ENCODE peak calls at places on chromosomes 1 and 21, in nine cellular contexts. One of them, this sample, is unnamed.

GRCh38 chr1:92376345-92376744 is 77.5 kb downstream of the RPAP2 start:
- DNase-seq in SJSA1: no peak
- DNase-seq in body of pancreas: no peak
- DNase-seq in PC-3: no peak
- DNase-seq in breast epithelium: no peak
- DNase-seq in right lobe of liver: no peak
- DNase-seq in esophagus squamous epithelium: no peak
- DNase-seq in CD8-positive, alpha-beta memory T cell: no peak
- DNase-seq in CD8-positive, alpha-beta T cell: no peak
- DNase-seq in this sample: no peak

GRCh38 chr1:44485229-44485932 is 80.3 kb downstream of the RNF220 start:
- DNase-seq in SJSA1: peak
- DNase-seq in body of pancreas: peak
- DNase-seq in PC-3: peak
- DNase-seq in breast epithelium: no peak
- DNase-seq in right lobe of liver: no peak
- DNase-seq in esophagus squamous epithelium: no peak
- DNase-seq in CD8-positive, alpha-beta memory T cell: no peak
- DNase-seq in CD8-positive, alpha-beta T cell: no peak
- DNase-seq in this sample: no peak

GRCh38 chr1:92016720-92017316 is 13.0 kb upstream of the EPHX4 start:
- DNase-seq in SJSA1: no peak
- DNase-seq in body of pancreas: no peak
- DNase-seq in PC-3: no peak
- DNase-seq in breast epithelium: no peak
- DNase-seq in right lobe of liver: no peak
- DNase-seq in esophagus squamous epithelium: no peak
- DNase-seq in CD8-positive, alpha-beta memory T cell: no peak
- DNase-seq in CD8-positive, alpha-beta T cell: no peak
- DNase-seq in this sample: no peak

GRCh38 chr1:17330856-17331255 is 22.9 kb downstream of the PADI4 start:
- DNase-seq in SJSA1: no peak
- DNase-seq in body of pancreas: no peak
- DNase-seq in PC-3: no peak
- DNase-seq in breast epithelium: no peak
- DNase-seq in right lobe of liver: no peak
- DNase-seq in esophagus squamous epithelium: no peak
- DNase-seq in CD8-positive, alpha-beta memory T cell: no peak
- DNase-seq in CD8-positive, alpha-beta T cell: no peak
- DNase-seq in this sample: no peak

GRCh38 chr1:31371121-31371520 is 1.8 kb downstream of the FABP3 start:
- DNase-seq in SJSA1: no peak
- DNase-seq in body of pancreas: no peak
- DNase-seq in PC-3: no peak
- DNase-seq in breast epithelium: no peak
- DNase-seq in right lobe of liver: no peak
- DNase-seq in esophagus squamous epithelium: no peak
- DNase-seq in CD8-positive, alpha-beta memory T cell: no peak
- DNase-seq in CD8-positive, alpha-beta T cell: no peak
- DNase-seq in this sample: no peak

GRCh38 chr1:103187673-103188072 is 79.4 kb upstream of the COL11A1 start:
- DNase-seq in SJSA1: no peak
- DNase-seq in body of pancreas: no peak
- DNase-seq in PC-3: no peak
- DNase-seq in breast epithelium: no peak
- DNase-seq in right lobe of liver: no peak
- DNase-seq in esophagus squamous epithelium: no peak
- DNase-seq in CD8-positive, alpha-beta memory T cell: no peak
- DNase-seq in CD8-positive, alpha-beta T cell: no peak
- DNase-seq in this sample: no peak

GRCh38 chr1:15353839-15354579 is 55.7 kb upstream of the EFHD2 start:
- DNase-seq in SJSA1: no peak
- DNase-seq in body of pancreas: no peak
- DNase-seq in PC-3: no peak
- DNase-seq in breast epithelium: no peak
- DNase-seq in right lobe of liver: peak
- DNase-seq in esophagus squamous epithelium: no peak
- DNase-seq in CD8-positive, alpha-beta memory T cell: no peak
- DNase-seq in CD8-positive, alpha-beta T cell: no peak
- DNase-seq in this sample: no peak

GRCh38 chr1:230143534-230143933 is 76.5 kb downstream of the GALNT2 start:
- DNase-seq in SJSA1: no peak
- DNase-seq in body of pancreas: no peak
- DNase-seq in PC-3: no peak
- DNase-seq in breast epithelium: no peak
- DNase-seq in right lobe of liver: no peak
- DNase-seq in esophagus squamous epithelium: no peak
- DNase-seq in CD8-positive, alpha-beta memory T cell: no peak
- DNase-seq in CD8-positive, alpha-beta T cell: no peak
- DNase-seq in this sample: no peak

GRCh38 chr1:201088395-201088794 is 23.8 kb downstream of the CACNA1S start:
- DNase-seq in SJSA1: no peak
- DNase-seq in body of pancreas: no peak
- DNase-seq in PC-3: peak
- DNase-seq in breast epithelium: no peak
- DNase-seq in right lobe of liver: no peak
- DNase-seq in esophagus squamous epithelium: no peak
- DNase-seq in CD8-positive, alpha-beta memory T cell: no peak
- DNase-seq in CD8-positive, alpha-beta T cell: no peak
- DNase-seq in this sample: no peak

GRCh38 chr1:24048205-24048869 is 63.6 kb downstream of the MYOM3 start:
- DNase-seq in SJSA1: no peak
- DNase-seq in body of pancreas: no peak
- DNase-seq in PC-3: peak
- DNase-seq in breast epithelium: no peak
- DNase-seq in right lobe of liver: no peak
- DNase-seq in esophagus squamous epithelium: no peak
- DNase-seq in CD8-positive, alpha-beta memory T cell: no peak
- DNase-seq in CD8-positive, alpha-beta T cell: no peak
- DNase-seq in this sample: peak

GRCh38 chr1:31910933-31911332 is 27.2 kb downstream of the PTP4A2 start:
- DNase-seq in SJSA1: no peak
- DNase-seq in body of pancreas: no peak
- DNase-seq in PC-3: no peak
- DNase-seq in breast epithelium: no peak
- DNase-seq in right lobe of liver: no peak
- DNase-seq in esophagus squamous epithelium: no peak
- DNase-seq in CD8-positive, alpha-beta memory T cell: no peak
- DNase-seq in CD8-positive, alpha-beta T cell: no peak
- DNase-seq in this sample: no peak

GRCh38 chr21:34092241-34092921 is 19.0 kb downstream of the MRPS6 start:
- DNase-seq in SJSA1: peak
- DNase-seq in body of pancreas: no peak
- DNase-seq in PC-3: no peak
- DNase-seq in breast epithelium: no peak
- DNase-seq in right lobe of liver: no peak
- DNase-seq in esophagus squamous epithelium: no peak
- DNase-seq in CD8-positive, alpha-beta memory T cell: no peak
- DNase-seq in CD8-positive, alpha-beta T cell: no peak
- DNase-seq in this sample: no peak

GRCh38 chr1:184101116-184101515 is 49.6 kb downstream of the TSEN15 start:
- DNase-seq in SJSA1: no peak
- DNase-seq in body of pancreas: no peak
- DNase-seq in PC-3: no peak
- DNase-seq in breast epithelium: no peak
- DNase-seq in right lobe of liver: no peak
- DNase-seq in esophagus squamous epithelium: no peak
- DNase-seq in CD8-positive, alpha-beta memory T cell: no peak
- DNase-seq in CD8-positive, alpha-beta T cell: no peak
- DNase-seq in this sample: no peak
- H3K27ac ChIP-seq in SJSA1: no peak
- H3K27ac ChIP-seq in body of pancreas: no peak
- H3K27ac ChIP-seq in PC-3: no peak
- H3K27ac ChIP-seq in breast epithelium: no peak
- H3K27ac ChIP-seq in right lobe of liver: no peak
- H3K27ac ChIP-seq in esophagus squamous epithelium: no peak
- H3K27ac ChIP-seq in CD8-positive, alpha-beta memory T cell: no peak
- H3K27ac ChIP-seq in CD8-positive, alpha-beta T cell: no peak
- H3K27ac ChIP-seq in this sample: no peak

DNA sequence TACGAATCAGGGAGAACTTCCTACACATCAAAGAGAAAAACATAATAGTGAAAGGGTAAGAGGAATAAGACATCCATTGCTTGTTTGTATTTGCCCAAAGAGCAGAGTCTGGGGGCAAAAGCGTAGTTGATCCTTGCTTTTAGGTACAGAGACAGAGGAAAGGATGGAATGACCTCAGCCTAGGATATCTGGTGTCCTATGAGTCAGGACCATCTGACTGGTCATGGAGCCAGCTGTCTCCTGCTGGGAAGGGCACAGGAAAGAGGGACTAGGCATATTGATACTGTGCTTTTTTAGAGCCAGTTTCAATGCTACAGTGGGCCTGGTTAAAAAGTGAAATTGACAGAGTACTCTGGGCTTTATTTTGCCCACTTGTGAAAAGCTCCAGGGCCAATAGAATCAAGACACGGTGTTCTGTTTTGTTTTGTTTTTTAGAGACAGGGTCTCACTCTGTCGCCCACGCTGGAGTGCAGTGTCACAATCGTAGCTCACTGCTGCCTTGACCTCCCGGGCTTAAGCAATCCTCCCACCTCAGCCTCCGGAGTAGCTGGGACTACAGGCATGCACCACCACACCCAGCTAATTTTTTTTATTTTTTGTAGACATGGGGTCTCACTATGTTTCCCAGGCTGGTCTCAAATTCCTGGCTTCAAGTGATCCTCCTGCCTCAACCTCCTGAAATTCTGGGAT is 3.2 kb downstream of the PLEKHO1 start:
- DNase-seq in SJSA1: no peak
- DNase-seq in body of pancreas: no peak
- DNase-seq in PC-3: peak
- DNase-seq in breast epithelium: no peak
- DNase-seq in right lobe of liver: no peak
- DNase-seq in esophagus squamous epithelium: no peak
- DNase-seq in CD8-positive, alpha-beta memory T cell: no peak
- DNase-seq in CD8-positive, alpha-beta T cell: no peak
- DNase-seq in this sample: peak
- H3K27ac ChIP-seq in SJSA1: no peak
- H3K27ac ChIP-seq in body of pancreas: no peak
- H3K27ac ChIP-seq in PC-3: no peak
- H3K27ac ChIP-seq in breast epithelium: peak
- H3K27ac ChIP-seq in right lobe of liver: no peak
- H3K27ac ChIP-seq in esophagus squamous epithelium: peak
- H3K27ac ChIP-seq in CD8-positive, alpha-beta memory T cell: no peak
- H3K27ac ChIP-seq in CD8-positive, alpha-beta T cell: no peak
- H3K27ac ChIP-seq in this sample: peak

DNA sequence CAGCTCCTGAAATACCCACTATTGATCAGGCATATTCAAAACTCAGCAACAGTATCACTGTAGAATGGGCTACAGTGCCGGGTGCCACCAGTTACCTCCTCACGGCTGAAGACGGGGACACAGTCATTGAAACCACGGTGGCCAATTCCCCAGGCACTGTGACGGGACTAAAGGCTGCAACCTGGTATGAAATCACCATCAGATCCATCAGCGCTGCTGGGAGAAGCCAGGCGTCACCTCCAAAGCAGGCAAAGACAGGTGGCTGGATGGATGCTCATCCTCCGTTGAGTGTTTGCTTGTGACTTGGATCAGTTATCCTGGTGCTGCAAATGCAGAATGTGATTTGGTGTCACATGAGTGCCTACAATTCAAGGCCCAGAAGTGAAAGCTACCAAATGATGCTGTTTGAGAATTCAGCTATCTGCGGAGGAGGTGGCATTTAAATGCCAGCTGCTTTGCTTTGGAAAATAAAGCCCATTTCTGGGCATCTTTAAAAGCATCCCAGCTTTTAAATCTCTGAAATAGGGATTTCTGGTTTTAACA is 5.1 kb downstream of the FNDC7 start:
- DNase-seq in SJSA1: no peak
- DNase-seq in body of pancreas: no peak
- DNase-seq in PC-3: no peak
- DNase-seq in breast epithelium: no peak
- DNase-seq in right lobe of liver: no peak
- DNase-seq in esophagus squamous epithelium: no peak
- DNase-seq in CD8-positive, alpha-beta memory T cell: no peak
- DNase-seq in CD8-positive, alpha-beta T cell: no peak
- DNase-seq in this sample: no peak
- H3K27ac ChIP-seq in SJSA1: no peak
- H3K27ac ChIP-seq in body of pancreas: no peak
- H3K27ac ChIP-seq in PC-3: no peak
- H3K27ac ChIP-seq in breast epithelium: no peak
- H3K27ac ChIP-seq in right lobe of liver: no peak
- H3K27ac ChIP-seq in esophagus squamous epithelium: no peak
- H3K27ac ChIP-seq in CD8-positive, alpha-beta memory T cell: no peak
- H3K27ac ChIP-seq in CD8-positive, alpha-beta T cell: no peak
- H3K27ac ChIP-seq in this sample: no peak

GRCh38 chr21:39313042-39313456 is 383 bp downstream of the BRWD1 start:
- DNase-seq in SJSA1: no peak
- DNase-seq in body of pancreas: peak
- DNase-seq in PC-3: no peak
- DNase-seq in breast epithelium: no peak
- DNase-seq in right lobe of liver: peak
- DNase-seq in esophagus squamous epithelium: no peak
- DNase-seq in CD8-positive, alpha-beta memory T cell: no peak
- DNase-seq in CD8-positive, alpha-beta T cell: peak
- DNase-seq in this sample: peak
- H3K27ac ChIP-seq in SJSA1: peak
- H3K27ac ChIP-seq in body of pancreas: peak
- H3K27ac ChIP-seq in PC-3: no peak
- H3K27ac ChIP-seq in breast epithelium: peak
- H3K27ac ChIP-seq in right lobe of liver: peak
- H3K27ac ChIP-seq in esophagus squamous epithelium: peak
- H3K27ac ChIP-seq in CD8-positive, alpha-beta memory T cell: peak
- H3K27ac ChIP-seq in CD8-positive, alpha-beta T cell: peak
- H3K27ac ChIP-seq in this sample: peak

DNA sequence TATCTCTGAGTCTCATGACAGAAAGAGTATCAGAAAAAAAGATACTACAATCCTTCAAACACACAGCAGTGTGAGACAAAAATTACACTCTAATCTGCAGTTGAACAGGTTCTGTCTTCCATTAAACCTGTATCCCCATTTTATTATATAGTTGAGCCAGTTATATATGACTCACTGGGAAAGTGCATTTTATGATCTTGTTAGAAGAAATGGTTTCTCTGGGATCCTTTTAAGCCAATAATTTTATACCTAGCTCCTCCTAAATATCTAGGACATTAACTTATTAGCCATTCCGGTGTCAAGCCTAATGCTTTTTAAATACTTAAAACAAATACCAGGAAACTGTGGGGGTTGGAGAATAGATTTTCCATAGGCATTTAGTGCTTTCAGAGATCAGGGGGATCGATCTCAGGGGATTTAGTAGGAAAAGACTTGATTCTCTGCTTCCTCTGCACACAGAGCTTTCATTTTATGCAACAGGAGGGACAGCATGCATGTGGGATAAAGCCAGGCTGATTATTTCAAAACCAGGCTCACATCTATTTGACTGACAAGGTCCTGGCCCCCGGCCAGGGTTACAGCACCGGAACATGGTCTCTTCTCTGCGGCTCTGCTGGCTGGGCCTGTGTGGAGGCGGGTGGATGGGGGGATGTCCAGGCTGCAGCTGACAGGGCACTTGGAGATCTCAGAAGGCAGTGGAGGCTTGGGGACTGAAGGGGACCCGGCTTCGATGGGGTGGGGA is 310.6 kb downstream of the DISC1 start:
- DNase-seq in SJSA1: no peak
- DNase-seq in body of pancreas: peak
- DNase-seq in PC-3: peak
- DNase-seq in breast epithelium: no peak
- DNase-seq in right lobe of liver: no peak
- DNase-seq in esophagus squamous epithelium: no peak
- DNase-seq in CD8-positive, alpha-beta memory T cell: no peak
- DNase-seq in CD8-positive, alpha-beta T cell: no peak
- DNase-seq in this sample: peak
- H3K27ac ChIP-seq in SJSA1: no peak
- H3K27ac ChIP-seq in body of pancreas: no peak
- H3K27ac ChIP-seq in PC-3: peak
- H3K27ac ChIP-seq in breast epithelium: no peak
- H3K27ac ChIP-seq in right lobe of liver: no peak
- H3K27ac ChIP-seq in esophagus squamous epithelium: peak
- H3K27ac ChIP-seq in CD8-positive, alpha-beta memory T cell: no peak
- H3K27ac ChIP-seq in CD8-positive, alpha-beta T cell: no peak
- H3K27ac ChIP-seq in this sample: no peak

GRCh38 chr1:116268211-116268610 is 104.8 kb upstream of the ATP1A1 start:
- DNase-seq in SJSA1: no peak
- DNase-seq in body of pancreas: peak
- DNase-seq in PC-3: peak
- DNase-seq in breast epithelium: peak
- DNase-seq in right lobe of liver: peak
- DNase-seq in esophagus squamous epithelium: no peak
- DNase-seq in CD8-positive, alpha-beta memory T cell: no peak
- DNase-seq in CD8-positive, alpha-beta T cell: no peak
- DNase-seq in this sample: no peak
- H3K27ac ChIP-seq in SJSA1: no peak
- H3K27ac ChIP-seq in body of pancreas: no peak
- H3K27ac ChIP-seq in PC-3: no peak
- H3K27ac ChIP-seq in breast epithelium: peak
- H3K27ac ChIP-seq in right lobe of liver: no peak
- H3K27ac ChIP-seq in esophagus squamous epithelium: peak
- H3K27ac ChIP-seq in CD8-positive, alpha-beta memory T cell: no peak
- H3K27ac ChIP-seq in CD8-positive, alpha-beta T cell: no peak
- H3K27ac ChIP-seq in this sample: no peak